ENCODE peak calls at places on chromosomes 3 and 15, in ten cellular contexts. One of them, this sample, is unnamed.

GRCh38 chr15:47887181-47887580 is 169.9 kb downstream of the SEMA6D start:
- DNase-seq in OCI-LY7: no peak
- DNase-seq in SK-N-SH: no peak
- DNase-seq in mammary epithelial cell: no peak
- DNase-seq in aorta: no peak
- DNase-seq in A673: peak; percentile 14
- DNase-seq in iPS DF 6.9: no peak
- DNase-seq in AG04450: no peak
- DNase-seq in adrenal gland: no peak
- DNase-seq in neural progenitor cell: peak; percentile 33
- DNase-seq in this sample: no peak

GRCh38 chr3:173843060-173843459 is 445.5 kb downstream of the NLGN1 start:
- DNase-seq in OCI-LY7: no peak
- DNase-seq in SK-N-SH: no peak
- DNase-seq in mammary epithelial cell: no peak
- DNase-seq in aorta: no peak
- DNase-seq in A673: no peak
- DNase-seq in iPS DF 6.9: no peak
- DNase-seq in AG04450: no peak
- DNase-seq in adrenal gland: no peak
- DNase-seq in neural progenitor cell: no peak
- DNase-seq in this sample: no peak

GRCh38 chr3:128366136-128366535 is 100.6 kb downstream of the DNAJB8 start:
- DNase-seq in OCI-LY7: no peak
- DNase-seq in SK-N-SH: no peak
- DNase-seq in mammary epithelial cell: no peak
- DNase-seq in aorta: no peak
- DNase-seq in A673: no peak
- DNase-seq in iPS DF 6.9: no peak
- DNase-seq in AG04450: no peak
- DNase-seq in adrenal gland: no peak
- DNase-seq in neural progenitor cell: no peak
- DNase-seq in this sample: no peak

GRCh38 chr3:18177271-18177670 is 247.9 kb downstream of the SATB1 start:
- DNase-seq in OCI-LY7: no peak
- DNase-seq in SK-N-SH: no peak
- DNase-seq in mammary epithelial cell: no peak
- DNase-seq in aorta: no peak
- DNase-seq in A673: no peak
- DNase-seq in iPS DF 6.9: no peak
- DNase-seq in AG04450: no peak
- DNase-seq in adrenal gland: no peak
- DNase-seq in neural progenitor cell: no peak
- DNase-seq in this sample: no peak

GRCh38 chr3:150449169-150449721 is 41.1 kb downstream of the TSC22D2 start:
- DNase-seq in OCI-LY7: no peak
- DNase-seq in SK-N-SH: no peak
- DNase-seq in mammary epithelial cell: peak; percentile 70
- DNase-seq in aorta: no peak
- DNase-seq in A673: peak; percentile 42
- DNase-seq in iPS DF 6.9: no peak
- DNase-seq in AG04450: peak; percentile 39
- DNase-seq in adrenal gland: no peak
- DNase-seq in neural progenitor cell: no peak
- DNase-seq in this sample: no peak

GRCh38 chr3:49454457-49454856 is 15.6 kb upstream of the DAG1 start:
- DNase-seq in OCI-LY7: peak; percentile 53
- DNase-seq in SK-N-SH: no peak
- DNase-seq in mammary epithelial cell: peak; percentile 47
- DNase-seq in aorta: no peak
- DNase-seq in A673: no peak
- DNase-seq in iPS DF 6.9: no peak
- DNase-seq in AG04450: no peak
- DNase-seq in adrenal gland: no peak
- DNase-seq in neural progenitor cell: peak; percentile 59
- DNase-seq in this sample: no peak

GRCh38 chr15:67853454-67853853 is 13.6 kb upstream of the RNU6-1 start:
- DNase-seq in OCI-LY7: peak; percentile 67
- DNase-seq in SK-N-SH: no peak
- DNase-seq in mammary epithelial cell: no peak
- DNase-seq in aorta: no peak
- DNase-seq in A673: no peak
- DNase-seq in iPS DF 6.9: no peak
- DNase-seq in AG04450: no peak
- DNase-seq in adrenal gland: no peak
- DNase-seq in neural progenitor cell: no peak
- DNase-seq in this sample: no peak

GRCh38 chr15:49815506-49815905 is 194.7 kb downstream of the DTWD1 start:
- DNase-seq in OCI-LY7: no peak
- DNase-seq in SK-N-SH: no peak
- DNase-seq in mammary epithelial cell: no peak
- DNase-seq in aorta: no peak
- DNase-seq in A673: no peak
- DNase-seq in iPS DF 6.9: no peak
- DNase-seq in AG04450: no peak
- DNase-seq in adrenal gland: no peak
- DNase-seq in neural progenitor cell: no peak
- DNase-seq in this sample: no peak

GRCh38 chr3:48594431-48595049 is 589 bp downstream of the COL7A1 start:
- DNase-seq in OCI-LY7: no peak
- DNase-seq in SK-N-SH: peak; percentile 49
- DNase-seq in mammary epithelial cell: peak; percentile 34
- DNase-seq in aorta: no peak
- DNase-seq in A673: no peak
- DNase-seq in iPS DF 6.9: no peak
- DNase-seq in AG04450: no peak
- DNase-seq in adrenal gland: no peak
- DNase-seq in neural progenitor cell: peak; percentile 18
- DNase-seq in this sample: no peak

GRCh38 chr15:37359495-37360290 is 259.3 kb upstream of the MEIS2 start:
- DNase-seq in OCI-LY7: no peak
- DNase-seq in SK-N-SH: no peak
- DNase-seq in mammary epithelial cell: no peak
- DNase-seq in aorta: no peak
- DNase-seq in A673: no peak
- DNase-seq in iPS DF 6.9: no peak
- DNase-seq in AG04450: no peak
- DNase-seq in adrenal gland: no peak
- DNase-seq in neural progenitor cell: no peak
- DNase-seq in this sample: no peak

GRCh38 chr3:184540777-184541681 is 20.6 kb upstream of the EPHB3 start:
- DNase-seq in OCI-LY7: peak; percentile 63
- DNase-seq in SK-N-SH: no peak
- DNase-seq in mammary epithelial cell: peak; percentile 69
- DNase-seq in aorta: peak; percentile 69
- DNase-seq in A673: peak; percentile 43
- DNase-seq in iPS DF 6.9: peak; percentile 88
- DNase-seq in AG04450: no peak
- DNase-seq in adrenal gland: peak; percentile 58
- DNase-seq in neural progenitor cell: peak; percentile 85
- DNase-seq in this sample: peak; percentile 68

GRCh38 chr15:52558196-52558595 is 10.6 kb downstream of the ARPP19 start:
- DNase-seq in OCI-LY7: no peak
- DNase-seq in SK-N-SH: no peak
- DNase-seq in mammary epithelial cell: peak; percentile 96
- DNase-seq in aorta: no peak
- DNase-seq in A673: no peak
- DNase-seq in iPS DF 6.9: no peak
- DNase-seq in AG04450: no peak
- DNase-seq in adrenal gland: peak; percentile 61
- DNase-seq in neural progenitor cell: no peak
- DNase-seq in this sample: peak; percentile 25

GRCh38 chr3:85589145-85589544 is 630.4 kb downstream of the CADM2 start:
- DNase-seq in OCI-LY7: no peak
- DNase-seq in SK-N-SH: no peak
- DNase-seq in mammary epithelial cell: peak; percentile 73
- DNase-seq in aorta: no peak
- DNase-seq in A673: no peak
- DNase-seq in iPS DF 6.9: no peak
- DNase-seq in AG04450: no peak
- DNase-seq in adrenal gland: no peak
- DNase-seq in neural progenitor cell: no peak
- DNase-seq in this sample: no peak

GRCh38 chr3:25907081-25907480 is 117.2 kb downstream of the OXSM start:
- DNase-seq in OCI-LY7: no peak
- DNase-seq in SK-N-SH: no peak
- DNase-seq in mammary epithelial cell: no peak
- DNase-seq in aorta: no peak
- DNase-seq in A673: no peak
- DNase-seq in iPS DF 6.9: no peak
- DNase-seq in AG04450: no peak
- DNase-seq in adrenal gland: no peak
- DNase-seq in neural progenitor cell: no peak
- DNase-seq in this sample: no peak

GRCh38 chr3:11807651-11808050 is 39.0 kb downstream of the TAMM41 start:
- DNase-seq in OCI-LY7: no peak
- DNase-seq in SK-N-SH: no peak
- DNase-seq in mammary epithelial cell: no peak
- DNase-seq in aorta: no peak
- DNase-seq in A673: no peak
- DNase-seq in iPS DF 6.9: no peak
- DNase-seq in AG04450: no peak
- DNase-seq in adrenal gland: no peak
- DNase-seq in neural progenitor cell: no peak
- DNase-seq in this sample: no peak

GRCh38 chr3:192187485-192188051 is 539.8 kb downstream of the FGF12 start:
- DNase-seq in OCI-LY7: no peak
- DNase-seq in SK-N-SH: no peak
- DNase-seq in mammary epithelial cell: no peak
- DNase-seq in aorta: no peak
- DNase-seq in A673: peak; percentile 17
- DNase-seq in iPS DF 6.9: no peak
- DNase-seq in AG04450: no peak
- DNase-seq in adrenal gland: no peak
- DNase-seq in neural progenitor cell: peak; percentile 14
- DNase-seq in this sample: no peak

DNA sequence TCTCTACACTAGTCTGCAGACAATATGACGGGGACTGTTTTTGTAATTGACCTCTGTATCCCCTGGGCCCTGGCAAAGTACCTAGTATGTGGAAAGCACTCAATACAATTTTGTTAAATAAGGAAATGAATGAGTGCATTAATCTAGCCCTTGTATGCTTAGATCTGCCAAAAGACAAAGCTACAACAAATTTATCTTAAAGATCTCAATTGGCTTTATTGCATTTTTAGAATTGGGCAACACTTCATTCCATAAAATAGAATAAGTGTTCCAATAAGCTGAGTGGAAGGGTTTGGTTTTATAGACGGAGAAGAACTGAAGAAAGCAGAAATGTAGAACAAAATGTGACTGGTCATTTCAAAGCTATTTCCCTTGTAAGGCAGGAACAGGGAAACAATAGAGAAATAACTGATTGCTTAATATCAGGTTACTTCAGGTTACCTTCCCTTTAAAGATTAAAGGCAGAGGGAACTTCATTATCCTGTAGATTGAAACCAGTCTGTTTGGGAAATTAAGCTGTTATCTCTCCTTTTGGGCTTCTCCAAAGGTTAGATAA is 108.3 kb upstream of the MME start:
- DNase-seq in OCI-LY7: no peak
- DNase-seq in SK-N-SH: no peak
- DNase-seq in mammary epithelial cell: peak; percentile 82
- DNase-seq in aorta: no peak
- DNase-seq in A673: no peak
- DNase-seq in iPS DF 6.9: no peak
- DNase-seq in AG04450: no peak
- DNase-seq in adrenal gland: no peak
- DNase-seq in neural progenitor cell: no peak
- DNase-seq in this sample: no peak
- H3K27ac ChIP-seq in OCI-LY7: no peak overlapping the region
- H3K27ac ChIP-seq in SK-N-SH: peak overlapping the region; percentile 77
- H3K27ac ChIP-seq in mammary epithelial cell: peak overlapping the region; percentile 83
- H3K27ac ChIP-seq in aorta: no peak overlapping the region
- H3K27ac ChIP-seq in A673: no peak overlapping the region
- H3K27ac ChIP-seq in iPS DF 6.9: no peak overlapping the region
- H3K27ac ChIP-seq in AG04450: no peak overlapping the region
- H3K27ac ChIP-seq in adrenal gland: no peak overlapping the region
- H3K27ac ChIP-seq in neural progenitor cell: no peak overlapping the region
- H3K27ac ChIP-seq in this sample: no peak overlapping the region

DNA sequence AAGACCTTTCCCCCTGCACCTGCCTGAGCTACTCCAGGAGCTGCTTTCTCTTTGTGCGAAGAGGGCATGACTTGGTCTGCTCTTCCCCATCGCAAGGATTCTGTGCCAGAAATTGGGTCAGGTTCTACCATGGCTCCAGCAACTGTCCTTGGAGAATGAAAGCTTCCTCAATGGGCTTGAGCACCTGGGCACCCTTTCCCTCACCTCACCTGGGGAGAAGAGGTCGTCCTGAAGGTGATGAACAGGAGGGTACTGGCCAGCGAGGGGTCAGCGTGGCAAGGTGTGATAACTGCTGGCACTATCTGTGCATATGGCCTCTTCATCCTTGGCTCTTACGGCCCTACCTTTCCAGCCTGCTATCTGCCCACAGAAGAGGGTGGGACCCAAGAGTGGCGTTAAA is 899 bp upstream of the RBM15B start:
- DNase-seq in OCI-LY7: no peak
- DNase-seq in SK-N-SH: no peak
- DNase-seq in mammary epithelial cell: no peak
- DNase-seq in aorta: no peak
- DNase-seq in A673: no peak
- DNase-seq in iPS DF 6.9: no peak
- DNase-seq in AG04450: no peak
- DNase-seq in adrenal gland: no peak
- DNase-seq in neural progenitor cell: no peak
- DNase-seq in this sample: no peak
- H3K27ac ChIP-seq in OCI-LY7: peak overlapping the region; percentile 51
- H3K27ac ChIP-seq in SK-N-SH: peak overlapping the region; percentile 81
- H3K27ac ChIP-seq in mammary epithelial cell: no peak overlapping the region
- H3K27ac ChIP-seq in aorta: peak overlapping the region; percentile 43
- H3K27ac ChIP-seq in A673: peak overlapping the region; percentile 47
- H3K27ac ChIP-seq in iPS DF 6.9: no peak overlapping the region
- H3K27ac ChIP-seq in AG04450: no peak overlapping the region
- H3K27ac ChIP-seq in adrenal gland: no peak overlapping the region
- H3K27ac ChIP-seq in neural progenitor cell: no peak overlapping the region
- H3K27ac ChIP-seq in this sample: peak overlapping the region; percentile 39

DNA sequence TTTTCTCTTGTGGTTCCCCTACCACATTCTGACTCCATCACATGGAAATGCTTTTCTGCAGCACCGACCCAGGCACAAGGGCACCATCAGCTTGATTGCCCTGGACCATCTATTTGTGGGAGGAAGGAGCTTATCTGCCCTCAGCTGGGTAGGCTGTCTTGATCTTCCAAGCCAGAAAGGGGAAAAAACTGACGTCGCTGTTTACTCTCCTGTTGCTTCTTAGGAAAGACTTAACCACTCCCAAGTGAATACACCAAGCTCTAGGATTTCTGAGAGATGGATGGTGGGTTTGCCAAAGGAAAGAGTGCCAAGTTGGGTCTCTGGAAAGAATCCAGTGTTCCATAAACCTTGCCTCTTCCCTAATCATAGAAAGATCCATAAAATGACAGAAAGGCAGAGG is 4.0 kb downstream of the TNFAIP8L3 start:
- DNase-seq in OCI-LY7: no peak
- DNase-seq in SK-N-SH: no peak
- DNase-seq in mammary epithelial cell: no peak
- DNase-seq in aorta: no peak
- DNase-seq in A673: no peak
- DNase-seq in iPS DF 6.9: no peak
- DNase-seq in AG04450: no peak
- DNase-seq in adrenal gland: no peak
- DNase-seq in neural progenitor cell: no peak
- DNase-seq in this sample: no peak
- H3K27ac ChIP-seq in OCI-LY7: no peak overlapping the region
- H3K27ac ChIP-seq in SK-N-SH: no peak overlapping the region
- H3K27ac ChIP-seq in mammary epithelial cell: no peak overlapping the region
- H3K27ac ChIP-seq in aorta: no peak overlapping the region
- H3K27ac ChIP-seq in A673: no peak overlapping the region
- H3K27ac ChIP-seq in iPS DF 6.9: no peak overlapping the region
- H3K27ac ChIP-seq in AG04450: no peak overlapping the region
- H3K27ac ChIP-seq in adrenal gland: no peak overlapping the region
- H3K27ac ChIP-seq in neural progenitor cell: no peak overlapping the region
- H3K27ac ChIP-seq in this sample: no peak overlapping the region

GRCh38 chr15:44038801-44039200 is 156.3 kb downstream of the FRMD5 start:
- DNase-seq in OCI-LY7: no peak
- DNase-seq in SK-N-SH: no peak
- DNase-seq in mammary epithelial cell: no peak
- DNase-seq in aorta: no peak
- DNase-seq in A673: no peak
- DNase-seq in iPS DF 6.9: no peak
- DNase-seq in AG04450: no peak
- DNase-seq in adrenal gland: no peak
- DNase-seq in neural progenitor cell: peak; percentile 86
- DNase-seq in this sample: no peak
- H3K27ac ChIP-seq in OCI-LY7: no peak overlapping the region
- H3K27ac ChIP-seq in SK-N-SH: no peak overlapping the region
- H3K27ac ChIP-seq in mammary epithelial cell: no peak overlapping the region
- H3K27ac ChIP-seq in aorta: no peak overlapping the region
- H3K27ac ChIP-seq in A673: no peak overlapping the region
- H3K27ac ChIP-seq in iPS DF 6.9: no peak overlapping the region
- H3K27ac ChIP-seq in AG04450: no peak overlapping the region
- H3K27ac ChIP-seq in adrenal gland: no peak overlapping the region
- H3K27ac ChIP-seq in neural progenitor cell: peak overlapping the region; percentile 22
- H3K27ac ChIP-seq in this sample: no peak overlapping the region